ENCODE peak calls at places on chromosomes 11 and 22, in four cellular contexts. S, G, H and Z are unnamed samples. For H3K4me1, the result is how much of the 10 kb centered on the place peaks cover.

GRCh38 chr11:95108671-95109551 is 19.3 kb downstream of the ENDOD1 start:
- DNase-seq in H (no peak), G (no peak), S (no peak), Z (no peak)

GRCh38 chr11:45089845-45090499 is 56.5 kb upstream of the PRDM11 start:
- DNase-seq in G (no peak), S (peak), H (no peak), Z (no peak)

GRCh38 chr11:90134420-90135003 is at the start of gene NAALAD2:
- DNase-seq in G (peak), S (no peak), H (peak), Z (no peak)

GRCh38 chr22:37455896-37456295 is 28.6 kb upstream of the ELFN2 start:
- DNase-seq in G (no peak), H (peak), S (no peak), Z (no peak)

GRCh38 chr11:48081151-48082010 is 101.0 kb downstream of the PTPRJ start:
- DNase-seq in G (peak), H (peak), S (no peak), Z (peak)

GRCh38 chr22:17820879-17821439 is 46.7 kb upstream of the BID start:
- DNase-seq in G (no peak), H (no peak), S (no peak), Z (no peak)

GRCh38 chr11:109132539-109132938 is 289.5 kb upstream of the C11orf87 start:
- DNase-seq in H (no peak), G (no peak), S (no peak), Z (no peak)

GRCh38 chr11:12467610-12468009 is 90.2 kb downstream of the PARVA start:
- DNase-seq in G (no peak), H (no peak), S (no peak), Z (no peak)

GRCh38 chr11:64456509-64457320 is 97.8 kb downstream of the RPS6KA4 start:
- DNase-seq in H (no peak), G (no peak), S (no peak), Z (no peak)

GRCh38 chr11:86551286-86551685 is 121.1 kb downstream of the ME3 start:
- DNase-seq in G (peak), H (peak), S (no peak), Z (no peak)

GRCh38 chr22:26671317-26672059 is 14.1 kb downstream of the MIAT start:
- DNase-seq in G (peak), S (peak), H (no peak), Z (peak)

GRCh38 chr22:48897638-48897954 is 930.1 kb downstream of the BRD1 start:
- DNase-seq in H (no peak), S (no peak), G (no peak), Z (no peak)

GRCh38 chr22:19463491-19464469 is 15.2 kb downstream of the UFD1 start:
- DNase-seq in G (no peak), S (no peak), H (peak), Z (no peak)

GRCh38 chr11:72899238-72899637 is 85.0 kb downstream of the ATG16L2 start:
- DNase-seq in H (no peak), G (no peak), S (no peak), Z (no peak)

GRCh38 chr11:102396708-102397563 is 49.9 kb downstream of the BIRC2 start:
- DNase-seq in S (no peak), G (no peak), H (no peak), Z (no peak)

GRCh38 chr11:30533445-30533947 is 52.7 kb downstream of the MPPED2 start:
- DNase-seq in S (no peak), H (no peak), G (no peak), Z (no peak)

GRCh38 chr11:98090861-98091575 is 929.7 kb upstream of the CNTN5 start:
- DNase-seq in G (no peak), H (no peak), S (no peak), Z (no peak)

GRCh38 chr11:62186195-62186594 is 3.8 kb upstream of the SCGB1D1 start:
- DNase-seq in G (no peak), S (no peak), H (no peak), Z (no peak)

GRCh38 chr11:19938051-19938856 is 222.0 kb downstream of the DBX1 start:
- DNase-seq in G (peak), H (peak), S (peak), Z (no peak)

GRCh38 chr11:131999955-132000354 is 629.5 kb downstream of the NTM start:
- DNase-seq in H (no peak), G (no peak), S (no peak), Z (no peak)

GRCh38 chr11:39810358-39810757 is 1649.1 kb downstream of the LRRC4C start:
- DNase-seq in S (no peak), G (no peak), H (no peak), Z (no peak)

GRCh38 chr11:105553015-105553414 is 56.9 kb upstream of the GRIA4 start:
- DNase-seq in S (no peak), G (no peak), H (no peak), Z (no peak)

GRCh38 chr11:63999349-64000025 is 13.2 kb downstream of the OTUB1 start:
- DNase-seq in H (no peak), S (no peak), G (no peak), Z (peak)

GRCh38 chr11:46363031-46363407 is 15.8 kb downstream of the DGKZ start:
- DNase-seq in S (no peak), G (peak), H (peak), Z (no peak)
- H3K4me1 ChIP-seq in S (under half), G (under half), H (under half), Z (under half)

GRCh38 chr11:18700872-18701271 is 2.3 kb downstream of the TMEM86A start:
- DNase-seq in S (no peak), H (no peak), G (no peak), Z (no peak)

GRCh38 chr11:18698341-18699268 is at the start of gene TMEM86A:
- DNase-seq in H (peak), G (peak), S (peak), Z (peak)

GRCh38 chr11:18699848-18700261 is 1.3 kb downstream of the TMEM86A start:
- DNase-seq in S (no peak), G (peak), H (no peak), Z (no peak)

GRCh38 chr11:18700375-18700774 is 1.8 kb downstream of the TMEM86A start:
- DNase-seq in H (no peak), S (peak), G (no peak), Z (no peak)

DNA sequence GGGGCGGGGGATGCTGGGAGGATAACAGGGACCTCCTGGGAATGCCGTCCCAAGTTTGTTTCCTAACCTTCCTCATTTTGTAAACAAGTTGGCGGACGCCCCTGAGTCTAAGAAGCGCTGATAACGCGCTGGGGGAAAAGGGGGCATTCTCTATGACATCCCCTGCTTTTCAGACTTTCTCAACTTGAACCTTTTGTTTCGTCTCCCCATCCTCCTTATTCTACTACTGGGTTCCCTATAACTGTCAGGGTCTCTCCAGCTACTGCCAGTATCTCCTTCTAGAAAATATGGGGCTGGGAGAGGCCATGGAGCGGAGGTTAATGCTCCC is 654 bp downstream of the TMEM86A start:
- DNase-seq in S (no peak), G (no peak), H (no peak), Z (no peak)
- H3K27ac ChIP-seq in S (no peak), G (peak), H (no peak), Z (peak)

DNA sequence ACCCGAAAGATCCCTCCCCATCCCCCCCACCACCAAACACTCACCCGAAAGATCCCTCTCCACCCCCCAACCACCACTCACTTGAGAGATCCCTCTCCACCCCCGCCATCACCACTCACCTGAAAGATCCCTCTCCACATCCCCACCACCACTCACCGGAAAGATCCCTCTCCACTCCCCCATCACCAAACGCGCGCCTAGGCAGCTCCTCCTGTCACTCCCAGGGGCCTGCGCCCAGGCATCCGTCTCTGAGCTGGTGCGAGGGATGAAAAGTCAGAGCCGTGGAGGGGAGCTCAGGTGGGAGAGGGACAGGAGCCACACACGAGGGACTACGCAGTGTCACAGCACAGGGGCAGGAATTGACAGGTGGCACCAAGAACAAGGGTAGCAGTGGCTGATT is 11.5 kb downstream of the KIAA0930 start:
- DNase-seq in S (no peak), G (no peak), H (no peak), Z (no peak)
- H3K4me1 ChIP-seq in S (under half), G (under half), H (under half), Z (under half)

DNA sequence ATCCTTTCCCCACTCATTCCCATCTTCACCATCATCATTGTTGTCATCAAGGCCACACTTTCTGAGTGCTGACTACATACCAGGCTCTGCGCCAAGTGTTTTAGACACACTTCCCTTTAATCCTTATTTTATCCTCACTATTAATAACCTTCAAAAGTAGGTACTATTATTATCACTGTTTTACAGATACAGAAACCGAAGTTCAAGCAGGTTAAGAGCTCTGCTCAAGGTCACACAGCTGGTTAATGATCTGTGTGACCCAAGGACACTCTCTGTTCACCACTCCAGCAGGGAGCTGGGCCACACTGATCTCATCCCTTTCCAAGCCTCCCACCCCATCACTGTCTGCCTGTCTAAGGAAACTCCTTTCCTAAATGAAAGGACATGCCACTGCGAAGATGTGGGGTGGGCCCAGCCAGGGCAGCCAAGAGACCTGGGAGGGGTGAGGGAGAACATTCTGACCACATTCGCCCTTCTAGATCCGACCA is 17.2 kb upstream of the TSKU start:
- DNase-seq in S (no peak), G (no peak), H (no peak), Z (no peak)
- H3K27ac ChIP-seq in S (no peak), G (peak), H (no peak), Z (no peak)